ENCODE peak calls at places on chromosomes 13 and 19, in five cellular contexts. N, V, X, Q and F are unnamed samples.

GRCh38 chr13:113209880-113210421 is 538 bp downstream of the CUL4A start:
- DNase-seq in N (no peak), V (peak), X (peak), Q (peak), F (peak)

GRCh38 chr19:40190891-40191835 is at the start of gene MAP3K10:
- DNase-seq in N (peak), V (no peak), X (peak), Q (peak), F (peak)

GRCh38 chr19:7905859-7906258 is 2.2 kb downstream of the MAP2K7 start:
- DNase-seq in N (no peak), V (no peak), X (no peak), Q (no peak), F (no peak)

GRCh38 chr19:7860902-7861618 is 13.1 kb downstream of the PRR36 start:
- DNase-seq in N (no peak), V (no peak), X (no peak), Q (no peak), F (no peak)

GRCh38 chr19:42323852-42324654 is 1.4 kb upstream of the MEGF8 start:
- DNase-seq in N (no peak), V (no peak), X (no peak), Q (no peak), F (peak)

GRCh38 chr19:23957660-23958281 is 43.1 kb downstream of the ZNF726 start:
- DNase-seq in N (no peak), V (peak), X (no peak), Q (peak), F (no peak)

GRCh38 chr13:49649244-49649962 is 21.1 kb downstream of the ARL11 start:
- DNase-seq in N (no peak), V (no peak), X (no peak), Q (peak), F (no peak)

GRCh38 chr13:34357435-34358232 is 539.7 kb downstream of the RFC3 start:
- DNase-seq in N (no peak), V (no peak), X (no peak), Q (peak), F (no peak)

GRCh38 chr19:3358919-3359849 is 7.2 kb upstream of the NFIC start:
- DNase-seq in N (no peak), V (no peak), X (peak), Q (peak), F (peak)

GRCh38 chr13:27339299-27339698 is 68.7 kb downstream of the RASL11A start:
- DNase-seq in N (no peak), V (peak), X (peak), Q (peak), F (peak)

GRCh38 chr13:31045621-31046081 is 113.2 kb downstream of the TEX26 start:
- DNase-seq in N (peak), V (peak), X (peak), Q (peak), F (no peak)

GRCh38 chr13:110563463-110563774 is 1.9 kb upstream of the RAB20 start:
- DNase-seq in N (no peak), V (no peak), X (no peak), Q (no peak), F (no peak)

GRCh38 chr13:41352935-41353801 is 42.1 kb downstream of the NAA16 start:
- DNase-seq in N (peak), V (peak), X (peak), Q (peak), F (peak)

GRCh38 chr13:23754506-23754905 is 134.7 kb downstream of the MIPEP start:
- DNase-seq in N (no peak), V (no peak), X (no peak), Q (no peak), F (no peak)

GRCh38 chr13:37645181-37645580 is 46.6 kb upstream of the POSTN start:
- DNase-seq in N (no peak), V (no peak), X (no peak), Q (no peak), F (no peak)

GRCh38 chr19:43570174-43570791 is 5.0 kb downstream of the XRCC1 start:
- DNase-seq in N (no peak), V (no peak), X (no peak), Q (peak), F (no peak)

GRCh38 chr13:102779426-102780159 is 6.0 kb upstream of the TEX30 start:
- DNase-seq in N (no peak), V (no peak), X (no peak), Q (no peak), F (no peak)

GRCh38 chr13:50236898-50237318 is 221.7 kb downstream of the KCNRG start:
- DNase-seq in N (peak), V (no peak), X (no peak), Q (no peak), F (no peak)

GRCh38 chr13:58254961-58255360 is 623.4 kb downstream of the PCDH17 start:
- DNase-seq in N (no peak), V (no peak), X (no peak), Q (no peak), F (no peak)

GRCh38 chr13:95896302-95896701 is 156.9 kb downstream of the UGGT2 start:
- DNase-seq in N (no peak), V (no peak), X (no peak), Q (peak), F (no peak)

GRCh38 chr13:59774511-59774911 is 389.2 kb downstream of the DIAPH3 start:
- DNase-seq in N (no peak), V (no peak), X (no peak), Q (peak), F (no peak)

GRCh38 chr13:99363391-99363790 is 56.2 kb upstream of the GPR183 start:
- DNase-seq in N (no peak), V (no peak), X (no peak), Q (no peak), F (no peak)
- H3K9ac ChIP-seq in N (peak), V (no peak), X (no peak), Q (no peak), F (no peak)

DNA sequence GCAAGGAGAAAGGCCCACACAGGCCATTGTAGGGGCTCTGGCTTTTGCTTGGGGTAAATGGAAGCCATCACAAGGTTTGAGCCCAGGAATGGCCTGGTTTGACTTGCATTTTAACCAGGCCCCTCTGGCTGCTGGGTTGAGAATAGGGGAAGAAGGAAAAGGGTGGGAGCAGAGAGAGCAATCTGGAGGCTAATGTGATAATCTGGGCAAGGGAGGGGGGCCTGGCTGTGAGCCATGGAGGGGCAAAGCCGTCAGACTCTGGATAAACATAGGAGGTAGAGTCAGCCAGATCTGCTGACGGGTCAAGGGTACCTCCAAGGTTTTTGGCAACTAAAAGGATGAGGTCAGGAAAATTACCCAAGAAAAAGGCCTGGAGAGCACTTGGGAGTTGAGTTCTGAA is 41.6 kb downstream of the RFX2 start:
- DNase-seq in N (no peak), V (no peak), X (peak), Q (no peak), F (no peak)
- H3K27ac ChIP-seq in N (no peak), V (no peak), X (no peak), Q (no peak), F (no peak)

DNA sequence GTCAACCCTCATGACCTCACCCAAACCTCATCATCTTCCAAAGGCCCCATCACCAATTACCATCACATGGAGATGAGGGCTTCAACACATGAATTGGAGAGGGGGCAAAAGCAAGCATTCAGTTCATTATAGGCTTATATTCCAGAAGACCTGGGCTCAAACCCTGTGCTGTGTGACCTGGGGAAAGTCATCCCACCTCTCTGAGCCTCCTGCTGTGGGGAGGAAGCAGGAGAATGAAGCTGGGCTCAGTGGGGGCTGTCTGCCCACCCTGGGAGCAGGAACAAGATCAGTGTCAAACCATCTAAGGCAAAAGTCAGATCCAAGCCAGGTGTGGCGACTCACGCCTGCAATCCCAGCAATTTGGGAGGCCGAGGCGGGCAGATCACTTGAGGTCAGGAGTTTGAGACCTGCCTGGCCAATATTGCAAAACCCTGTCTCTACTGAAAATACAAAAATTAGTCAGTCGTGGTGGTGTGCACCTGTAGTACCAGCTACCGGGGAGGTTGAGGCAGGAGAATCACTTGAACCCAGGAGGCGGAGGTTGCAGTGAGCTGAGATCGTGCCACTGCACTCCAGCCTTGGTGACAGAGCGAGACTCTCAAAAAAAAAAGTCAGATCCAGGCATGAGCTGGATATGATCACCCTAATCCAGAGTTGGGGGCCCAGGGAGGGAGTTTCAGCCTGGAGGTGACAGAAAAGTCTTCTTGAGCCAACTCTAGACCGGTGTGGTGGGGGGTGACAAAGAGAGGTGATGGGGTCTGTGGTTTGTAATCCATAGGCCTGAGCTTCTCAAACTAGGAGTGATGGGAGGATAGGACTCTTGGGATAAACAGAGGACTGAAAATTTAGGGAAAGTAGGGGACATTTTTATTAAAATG is 1.6 kb upstream of the TPM4 start:
- DNase-seq in N (no peak), V (no peak), X (no peak), Q (no peak), F (no peak)
- H3K9ac ChIP-seq in N (peak), V (peak), X (peak), Q (no peak), F (no peak)

GRCh38 chr19:48738557-48739399 is 1.6 kb downstream of the RASIP1 start:
- DNase-seq in N (peak), V (peak), X (peak), Q (peak), F (peak)
- H3K27ac ChIP-seq in N (no peak), V (peak), X (no peak), Q (no peak), F (no peak)

DNA sequence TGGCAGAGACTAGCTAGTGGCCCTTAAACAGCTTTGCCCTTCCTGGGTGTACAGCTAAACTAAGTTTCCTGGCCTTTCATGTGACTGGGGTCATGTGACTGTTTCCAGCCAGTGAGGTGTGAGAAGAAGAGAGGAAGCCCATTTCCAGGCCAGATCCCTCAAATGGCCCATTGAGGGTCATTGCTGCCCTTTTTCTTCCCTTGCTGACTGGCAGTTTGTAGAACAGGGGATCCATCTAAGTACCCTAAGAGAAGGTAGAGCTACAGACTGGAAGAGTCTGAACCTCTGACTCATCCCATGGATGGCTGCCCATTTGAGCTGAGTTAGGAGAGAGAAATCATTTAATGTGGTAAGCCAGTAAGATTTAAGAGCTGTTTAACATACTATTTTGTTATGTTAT is 2.8 kb downstream of the SWSAP1 start:
- DNase-seq in N (no peak), V (no peak), X (no peak), Q (peak), F (peak)
- H3K9ac ChIP-seq in N (no peak), V (peak), X (no peak), Q (no peak), F (peak)

GRCh38 chr13:74204606-74205312 is 70.6 kb upstream of the KLF12 start:
- DNase-seq in N (no peak), V (no peak), X (no peak), Q (no peak), F (no peak)

GRCh38 chr13:74202129-74202528 is 67.9 kb upstream of the KLF12 start:
- DNase-seq in N (no peak), V (no peak), X (no peak), Q (no peak), F (no peak)

GRCh38 chr13:74201530-74201929 is 67.3 kb upstream of the KLF12 start:
- DNase-seq in N (no peak), V (no peak), X (no peak), Q (no peak), F (no peak)

GRCh38 chr13:74205313-74205690 is 71.1 kb upstream of the KLF12 start:
- DNase-seq in N (no peak), V (no peak), X (no peak), Q (no peak), F (no peak)

GRCh38 chr13:74203576-74203975 is 69.4 kb upstream of the KLF12 start:
- DNase-seq in N (no peak), V (no peak), X (no peak), Q (no peak), F (no peak)
- H3K27ac ChIP-seq in N (no peak), V (no peak), X (no peak), Q (no peak), F (no peak)

GRCh38 chr19:15671237-15671636 is 1.6 kb upstream of the CYP4F12 start:
- DNase-seq in N (no peak), V (no peak), X (no peak), Q (no peak), F (no peak)

GRCh38 chr19:15671891-15672579 is 852 bp upstream of the CYP4F12 start:
- DNase-seq in N (no peak), V (no peak), X (no peak), Q (no peak), F (no peak)

GRCh38 chr19:15666883-15667282 is 6.0 kb upstream of the CYP4F12 start:
- DNase-seq in N (no peak), V (no peak), X (peak), Q (no peak), F (no peak)

GRCh38 chr19:15672580-15673175 is at the start of gene CYP4F12:
- DNase-seq in N (no peak), V (peak), X (peak), Q (peak), F (peak)

GRCh38 chr19:15669440-15669839 is 3.4 kb upstream of the CYP4F12 start:
- DNase-seq in N (no peak), V (no peak), X (no peak), Q (no peak), F (no peak)
- H3K9ac ChIP-seq in N (no peak), V (no peak), X (no peak), Q (no peak), F (no peak)

GRCh38 chr19:5314907-5315298 is 25.7 kb downstream of the PTPRS start:
- DNase-seq in N (no peak), V (no peak), X (no peak), Q (no peak), F (no peak)
- H3K27ac ChIP-seq in N (no peak), V (no peak), X (no peak), Q (no peak), F (no peak)

DNA sequence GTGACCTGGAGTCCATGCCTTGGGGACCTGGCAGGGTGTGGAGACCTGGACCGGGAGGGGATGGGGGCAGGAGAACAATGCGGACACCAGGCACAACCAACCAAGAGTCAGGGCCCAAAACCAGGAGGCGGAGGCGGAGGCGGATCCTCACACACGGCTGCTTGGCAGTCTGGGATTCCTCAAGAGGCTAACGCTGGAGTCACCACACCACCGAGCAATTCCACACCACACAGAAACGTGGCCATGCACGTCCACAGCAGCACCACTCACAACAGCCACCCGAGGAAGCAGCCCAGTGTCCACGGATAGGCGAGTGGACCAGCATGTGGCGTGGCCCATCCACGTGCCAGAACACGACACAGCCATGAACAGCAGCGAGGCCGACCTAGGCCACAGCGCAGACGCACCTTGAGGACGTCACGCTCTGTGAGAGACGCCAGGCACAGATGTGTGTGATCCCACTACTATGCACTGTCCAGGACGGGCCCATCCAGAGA is 17.7 kb downstream of the SBNO2 start:
- DNase-seq in N (no peak), V (no peak), X (no peak), Q (no peak), F (no peak)
- H3K9ac ChIP-seq in N (no peak), V (no peak), X (no peak), Q (no peak), F (no peak)

GRCh38 chr13:25227690-25228089 is 55.6 kb upstream of the AMER2 start:
- DNase-seq in N (no peak), V (no peak), X (no peak), Q (no peak), F (no peak)

GRCh38 chr13:25224151-25224550 is 52.1 kb upstream of the AMER2 start:
- DNase-seq in N (no peak), V (no peak), X (no peak), Q (no peak), F (no peak)

GRCh38 chr13:25231537-25231936 is 55.8 kb downstream of the MTMR6 start:
- DNase-seq in N (no peak), V (no peak), X (no peak), Q (no peak), F (no peak)

GRCh38 chr13:25222740-25223139 is 50.7 kb upstream of the AMER2 start:
- DNase-seq in N (no peak), V (no peak), X (no peak), Q (no peak), F (no peak)

DNA sequence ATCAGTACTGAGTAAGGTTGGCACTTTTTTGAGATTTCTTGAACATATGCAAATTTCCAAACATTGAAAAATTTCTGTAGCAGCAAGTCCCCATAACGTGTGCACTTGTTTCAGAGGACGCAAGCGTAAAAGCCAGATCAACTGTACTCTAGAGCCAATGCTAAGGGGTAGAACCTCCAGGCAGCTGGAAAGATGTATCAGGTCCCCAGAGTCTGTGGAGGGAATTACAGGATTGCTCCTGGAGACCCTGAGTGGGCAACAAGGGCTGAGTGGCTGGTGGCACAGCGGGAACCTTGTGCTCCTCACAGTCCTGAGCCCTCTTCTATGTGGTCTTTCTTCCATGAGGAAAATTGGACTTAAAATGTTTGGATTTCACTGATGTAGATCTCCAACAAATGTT is 53.9 kb upstream of the AMER2 start:
- DNase-seq in N (no peak), V (no peak), X (no peak), Q (no peak), F (no peak)
- H3K27ac ChIP-seq in N (no peak), V (no peak), X (no peak), Q (no peak), F (no peak)